ENCODE peak calls at places on chromosomes 4 and X, in six cellular contexts. One of them, this sample, is unnamed.

GRCh38 chr4:114223580-114223979 is 244.1 kb upstream of the ARSJ start:
- DNase-seq in A549: no peak
- DNase-seq in heart right ventricle: no peak
- DNase-seq in stomach: no peak
- DNase-seq in fibroblast of lung: no peak
- DNase-seq in cardiac muscle cell: no peak
- DNase-seq in this sample: no peak

GRCh38 chr4:127586922-127587571 is 45.7 kb upstream of the INTU start:
- DNase-seq in heart right ventricle: no peak
- DNase-seq in fibroblast of lung: peak; percentile 51
- DNase-seq in cardiac muscle cell: peak; percentile 65
- DNase-seq in stomach: no peak
- DNase-seq in A549: peak; percentile 29
- DNase-seq in this sample: no peak

GRCh38 chrX:112687189-112687691 is 7.5 kb upstream of the LHFPL1 start:
- DNase-seq in heart right ventricle: no peak
- DNase-seq in cardiac muscle cell: no peak
- DNase-seq in A549: no peak
- DNase-seq in stomach: no peak
- DNase-seq in fibroblast of lung: peak; percentile 25
- DNase-seq in this sample: no peak

GRCh38 chr4:88244821-88245579 is 39.4 kb downstream of the PPM1K start:
- DNase-seq in fibroblast of lung: no peak
- DNase-seq in cardiac muscle cell: no peak
- DNase-seq in stomach: no peak
- DNase-seq in A549: no peak
- DNase-seq in heart right ventricle: no peak
- DNase-seq in this sample: no peak

GRCh38 chr4:139619644-139620043 is 46.0 kb upstream of the MGST2 start:
- DNase-seq in stomach: no peak
- DNase-seq in heart right ventricle: no peak
- DNase-seq in A549: no peak
- DNase-seq in cardiac muscle cell: peak; percentile 23
- DNase-seq in fibroblast of lung: peak; percentile 17
- DNase-seq in this sample: no peak

GRCh38 chr4:45453258-45453841 is 670.5 kb downstream of the GABRG1 start:
- DNase-seq in stomach: no peak
- DNase-seq in cardiac muscle cell: peak; percentile 73
- DNase-seq in fibroblast of lung: peak; percentile 49
- DNase-seq in A549: no peak
- DNase-seq in heart right ventricle: no peak
- DNase-seq in this sample: no peak

GRCh38 chr4:38133711-38134480 is 173.7 kb downstream of the PTTG2 start:
- DNase-seq in stomach: no peak
- DNase-seq in A549: no peak
- DNase-seq in fibroblast of lung: no peak
- DNase-seq in heart right ventricle: no peak
- DNase-seq in cardiac muscle cell: no peak
- DNase-seq in this sample: no peak

GRCh38 chr4:188178276-188178675 is 39.0 kb downstream of the TRIML1 start:
- DNase-seq in A549: peak; percentile 13
- DNase-seq in heart right ventricle: no peak
- DNase-seq in fibroblast of lung: peak; percentile 8
- DNase-seq in stomach: no peak
- DNase-seq in cardiac muscle cell: no peak
- DNase-seq in this sample: no peak

GRCh38 chrX:50747471-50747900 is 66.5 kb downstream of the SHROOM4 start:
- DNase-seq in A549: peak; percentile 6
- DNase-seq in heart right ventricle: no peak
- DNase-seq in fibroblast of lung: peak; percentile 19
- DNase-seq in stomach: no peak
- DNase-seq in cardiac muscle cell: peak; percentile 21
- DNase-seq in this sample: peak; percentile 53

GRCh38 chr4:80465238-80465637 is 129.7 kb downstream of the CFAP299 start:
- DNase-seq in cardiac muscle cell: no peak
- DNase-seq in A549: no peak
- DNase-seq in heart right ventricle: no peak
- DNase-seq in stomach: no peak
- DNase-seq in fibroblast of lung: no peak
- DNase-seq in this sample: no peak

GRCh38 chrX:110449312-110449711 is 90.7 kb downstream of the RTL9 start:
- DNase-seq in fibroblast of lung: no peak
- DNase-seq in heart right ventricle: no peak
- DNase-seq in stomach: no peak
- DNase-seq in A549: no peak
- DNase-seq in cardiac muscle cell: no peak
- DNase-seq in this sample: no peak

GRCh38 chr4:79211490-79211889 is 114.4 kb downstream of the NAA11 start:
- DNase-seq in A549: no peak
- DNase-seq in heart right ventricle: no peak
- DNase-seq in cardiac muscle cell: no peak
- DNase-seq in fibroblast of lung: no peak
- DNase-seq in stomach: no peak
- DNase-seq in this sample: no peak

GRCh38 chrX:34341258-34341657 is 209.1 kb upstream of the FAM47A start:
- DNase-seq in fibroblast of lung: no peak
- DNase-seq in heart right ventricle: no peak
- DNase-seq in stomach: no peak
- DNase-seq in cardiac muscle cell: peak; percentile 36
- DNase-seq in A549: no peak
- DNase-seq in this sample: no peak

GRCh38 chr4:53558061-53558801 is 33.1 kb downstream of the LNX1 start:
- DNase-seq in stomach: no peak
- DNase-seq in A549: no peak
- DNase-seq in cardiac muscle cell: no peak
- DNase-seq in heart right ventricle: no peak
- DNase-seq in fibroblast of lung: no peak
- DNase-seq in this sample: no peak

GRCh38 chr4:80302616-80303223 is 32.8 kb upstream of the CFAP299 start:
- DNase-seq in stomach: no peak
- DNase-seq in cardiac muscle cell: no peak
- DNase-seq in fibroblast of lung: no peak
- DNase-seq in A549: no peak
- DNase-seq in heart right ventricle: no peak
- DNase-seq in this sample: no peak

GRCh38 chr4:115470763-115471162 is 357.3 kb upstream of the NDST4 start:
- DNase-seq in fibroblast of lung: no peak
- DNase-seq in cardiac muscle cell: no peak
- DNase-seq in A549: no peak
- DNase-seq in heart right ventricle: no peak
- DNase-seq in stomach: no peak
- DNase-seq in this sample: no peak

GRCh38 chr4:66169341-66169740 is 499.1 kb upstream of the EPHA5 start:
- DNase-seq in heart right ventricle: no peak
- DNase-seq in A549: no peak
- DNase-seq in cardiac muscle cell: peak; percentile 46
- DNase-seq in stomach: no peak
- DNase-seq in fibroblast of lung: no peak
- DNase-seq in this sample: no peak

GRCh38 chrX:22999696-23000223 is at the start of gene DDX53:
- DNase-seq in stomach: no peak
- DNase-seq in fibroblast of lung: no peak
- DNase-seq in cardiac muscle cell: no peak
- DNase-seq in heart right ventricle: no peak
- DNase-seq in A549: no peak
- DNase-seq in this sample: no peak

GRCh38 chr4:58649236-58649635 is 1539.1 kb upstream of the IGFBP7 start:
- DNase-seq in fibroblast of lung: no peak
- DNase-seq in cardiac muscle cell: no peak
- DNase-seq in heart right ventricle: no peak
- DNase-seq in stomach: no peak
- DNase-seq in A549: no peak
- DNase-seq in this sample: no peak

GRCh38 chr4:124053872-124054538 is 657.4 kb downstream of the SPRY1 start:
- DNase-seq in fibroblast of lung: no peak
- DNase-seq in A549: no peak
- DNase-seq in stomach: no peak
- DNase-seq in cardiac muscle cell: no peak
- DNase-seq in heart right ventricle: no peak
- DNase-seq in this sample: no peak

GRCh38 chrX:10972731-10973130 is 138.4 kb upstream of the HCCS start:
- DNase-seq in fibroblast of lung: peak; percentile 3
- DNase-seq in cardiac muscle cell: no peak
- DNase-seq in A549: no peak
- DNase-seq in stomach: no peak
- DNase-seq in heart right ventricle: no peak
- DNase-seq in this sample: no peak

GRCh38 chr4:184624972-184625554 is 24.2 kb downstream of the CASP3 start:
- DNase-seq in stomach: no peak
- DNase-seq in heart right ventricle: no peak
- DNase-seq in A549: no peak
- DNase-seq in fibroblast of lung: no peak
- DNase-seq in cardiac muscle cell: no peak
- DNase-seq in this sample: no peak

GRCh38 chr4:124167602-124168001 is 544.9 kb downstream of the ANKRD50 start:
- DNase-seq in cardiac muscle cell: no peak
- DNase-seq in A549: no peak
- DNase-seq in stomach: no peak
- DNase-seq in fibroblast of lung: no peak
- DNase-seq in heart right ventricle: no peak
- DNase-seq in this sample: no peak

GRCh38 chr4:139557506-139558110 is 1.6 kb upstream of the SETD7 start:
- DNase-seq in stomach: peak; percentile 77
- DNase-seq in fibroblast of lung: no peak
- DNase-seq in A549: no peak
- DNase-seq in cardiac muscle cell: no peak
- DNase-seq in heart right ventricle: no peak
- DNase-seq in this sample: no peak

GRCh38 chrX:51316271-51316670 is 16.4 kb upstream of the NUDT10 start:
- DNase-seq in stomach: no peak
- DNase-seq in heart right ventricle: no peak
- DNase-seq in A549: no peak
- DNase-seq in cardiac muscle cell: no peak
- DNase-seq in fibroblast of lung: no peak
- DNase-seq in this sample: no peak

GRCh38 chr4:8410066-8410600 is 30.4 kb downstream of the ACOX3 start:
- DNase-seq in A549: no peak
- DNase-seq in stomach: no peak
- DNase-seq in heart right ventricle: no peak
- DNase-seq in cardiac muscle cell: no peak
- DNase-seq in fibroblast of lung: no peak
- DNase-seq in this sample: no peak

GRCh38 chr4:126223784-126224407 is 909.1 kb downstream of the FAT4 start:
- DNase-seq in heart right ventricle: no peak
- DNase-seq in cardiac muscle cell: peak; percentile 24
- DNase-seq in stomach: no peak
- DNase-seq in fibroblast of lung: peak; percentile 50
- DNase-seq in A549: no peak
- DNase-seq in this sample: no peak

GRCh38 chr4:89863533-89863932 is 26.6 kb upstream of the SNCA start:
- DNase-seq in A549: no peak
- DNase-seq in fibroblast of lung: no peak
- DNase-seq in stomach: no peak
- DNase-seq in heart right ventricle: no peak
- DNase-seq in cardiac muscle cell: no peak
- DNase-seq in this sample: no peak

GRCh38 chr4:174260099-174260498 is 23.4 kb downstream of the FBXO8 start:
- DNase-seq in A549: peak; percentile 8
- DNase-seq in cardiac muscle cell: no peak
- DNase-seq in fibroblast of lung: peak; percentile 93
- DNase-seq in heart right ventricle: no peak
- DNase-seq in stomach: no peak
- DNase-seq in this sample: peak; percentile 20

GRCh38 chr4:110046588-110047049 is 133.9 kb downstream of the EGF start:
- DNase-seq in stomach: no peak
- DNase-seq in fibroblast of lung: peak; percentile 83
- DNase-seq in cardiac muscle cell: no peak
- DNase-seq in A549: no peak
- DNase-seq in heart right ventricle: no peak
- DNase-seq in this sample: peak; percentile 9

GRCh38 chr4:88522702-88523324 is 763 bp downstream of the PYURF start:
- DNase-seq in cardiac muscle cell: peak; percentile 41
- DNase-seq in stomach: peak; percentile 38
- DNase-seq in A549: peak; percentile 18
- DNase-seq in heart right ventricle: no peak
- DNase-seq in fibroblast of lung: peak; percentile 55
- DNase-seq in this sample: no peak

DNA sequence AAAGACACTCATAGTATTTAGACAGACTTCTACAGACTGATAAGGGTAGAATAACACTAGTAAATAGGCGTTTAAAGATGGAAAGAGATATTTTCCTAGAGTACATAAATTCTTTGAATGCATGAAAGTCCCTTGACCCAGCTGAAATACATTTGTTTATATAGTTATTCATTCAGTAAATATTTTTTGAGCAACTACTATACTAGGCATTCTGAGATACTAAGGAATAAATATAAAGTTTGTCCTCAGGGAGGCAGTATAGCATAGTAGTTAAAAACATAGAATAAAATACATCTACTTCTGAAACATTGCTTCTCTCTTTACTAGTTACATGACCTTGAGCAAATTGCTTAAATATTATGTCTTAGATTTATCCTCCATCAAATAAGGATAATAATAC is 27.4 kb downstream of the HMGN5 start:
- DNase-seq in cardiac muscle cell: peak; percentile 19
- DNase-seq in fibroblast of lung: peak; percentile 49
- DNase-seq in stomach: no peak
- DNase-seq in heart right ventricle: no peak
- DNase-seq in A549: no peak
- DNase-seq in this sample: no peak
- TF ChIP-seq CTCF in cardiac muscle cell: peak; percentile 6
- TF ChIP-seq CTCF in fibroblast of lung: peak; percentile 3
- TF ChIP-seq CTCF in stomach: no peak
- TF ChIP-seq CTCF in heart right ventricle: no peak
- TF ChIP-seq CTCF in A549: peak; percentile 35
- TF ChIP-seq CTCF in this sample: no peak

GRCh38 chrX:46326161-46326560 is 219.1 kb downstream of the ZNF674 start:
- DNase-seq in fibroblast of lung: peak; percentile 12
- DNase-seq in stomach: no peak
- DNase-seq in A549: no peak
- DNase-seq in cardiac muscle cell: no peak
- DNase-seq in heart right ventricle: no peak
- DNase-seq in this sample: no peak
- H3K4me3 ChIP-seq in fibroblast of lung: no peak overlapping the region
- H3K4me3 ChIP-seq in stomach: no peak overlapping the region
- H3K4me3 ChIP-seq in A549: peak overlapping the region; percentile 54
- H3K4me3 ChIP-seq in cardiac muscle cell: no peak overlapping the region
- H3K4me3 ChIP-seq in heart right ventricle: no peak overlapping the region
- H3K4me3 ChIP-seq in this sample: no peak overlapping the region

GRCh38 chr4:186719925-186720694 is 3.5 kb downstream of the FAT1 start:
- DNase-seq in fibroblast of lung: peak; percentile 69
- DNase-seq in heart right ventricle: no peak
- DNase-seq in A549: no peak
- DNase-seq in stomach: no peak
- DNase-seq in cardiac muscle cell: peak; percentile 45
- DNase-seq in this sample: no peak
- TF ChIP-seq CTCF in fibroblast of lung: peak; percentile 49
- TF ChIP-seq CTCF in heart right ventricle: no peak
- TF ChIP-seq CTCF in A549: peak; percentile 35
- TF ChIP-seq CTCF in stomach: no peak
- TF ChIP-seq CTCF in cardiac muscle cell: peak; percentile 50
- TF ChIP-seq CTCF in this sample: peak; percentile 39

DNA sequence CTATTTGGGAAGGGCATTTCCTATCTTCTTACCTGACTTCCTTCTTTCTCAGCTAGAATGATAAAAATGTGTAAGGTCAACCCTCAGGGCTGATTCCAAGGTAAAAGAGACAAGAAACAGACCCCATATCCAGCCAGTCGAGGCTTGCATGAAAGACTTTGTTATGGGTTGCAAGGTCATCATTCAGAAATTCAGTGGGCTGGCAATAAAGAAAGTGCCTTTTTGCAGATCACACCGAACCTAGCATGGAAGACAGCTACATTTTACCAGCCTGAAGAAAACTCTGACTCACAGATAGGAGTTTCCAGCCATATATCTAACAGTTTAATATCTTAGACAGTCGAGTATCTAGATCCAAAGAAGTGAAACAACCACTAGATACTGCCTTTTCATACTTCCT is 87.4 kb downstream of the PDGFC start:
- DNase-seq in heart right ventricle: no peak
- DNase-seq in cardiac muscle cell: no peak
- DNase-seq in fibroblast of lung: no peak
- DNase-seq in stomach: no peak
- DNase-seq in A549: no peak
- DNase-seq in this sample: no peak
- H3K4me3 ChIP-seq in heart right ventricle: no peak overlapping the region
- H3K4me3 ChIP-seq in cardiac muscle cell: no peak overlapping the region
- H3K4me3 ChIP-seq in fibroblast of lung: no peak overlapping the region
- H3K4me3 ChIP-seq in stomach: no peak overlapping the region
- H3K4me3 ChIP-seq in A549: no peak overlapping the region
- H3K4me3 ChIP-seq in this sample: no peak overlapping the region

This sample was measured in BJ.